ENCODE peak calls at places on chromosome 20, in nine cellular contexts. W, S, K, P, C, J, G, U and Q are unnamed samples.

GRCh38 chr20:15036938-15037337 is 699.5 kb upstream of the FLRT3 start:
- DNase-seq in U (no peak), W (no peak), C (no peak), S (no peak), G (no peak), J (no peak), P (no peak), K (no peak), Q (no peak)

GRCh38 chr20:48698507-48699267 is 129.1 kb downstream of the PREX1 start:
- DNase-seq in G (peak), W (no peak), C (no peak), J (no peak), K (no peak), P (no peak), S (no peak), U (peak), Q (no peak)

GRCh38 chr20:53805895-53806384 is 212.3 kb upstream of the ZNF217 start:
- DNase-seq in G (peak), P (no peak), C (no peak), U (no peak), K (peak), J (peak), W (peak), S (no peak), Q (no peak)

GRCh38 chr20:20498081-20498861 is 130.4 kb downstream of the INSM1 start:
- DNase-seq in J (no peak), W (peak), P (peak), K (no peak), C (no peak), G (no peak), S (no peak), U (no peak), Q (no peak)

GRCh38 chr20:20391115-20391514 is 23.2 kb downstream of the INSM1 start:
- DNase-seq in C (no peak), U (no peak), K (no peak), J (no peak), G (no peak), S (no peak), P (no peak), W (no peak), Q (no peak)

GRCh38 chr20:51510169-51510568 is 32.4 kb downstream of the NFATC2 start:
- DNase-seq in J (no peak), W (no peak), G (no peak), K (no peak), P (no peak), S (no peak), U (no peak), C (no peak), Q (no peak)

GRCh38 chr20:22350624-22351023 is 233.7 kb downstream of the FOXA2 start:
- DNase-seq in C (no peak), S (no peak), K (no peak), W (no peak), P (no peak), J (no peak), G (no peak), U (no peak), Q (no peak)

GRCh38 chr20:63103402-63104311 is 96.9 kb upstream of the BHLHE23 start:
- DNase-seq in G (peak), S (no peak), J (peak), U (peak), C (no peak), K (no peak), P (no peak), W (peak), Q (no peak)

GRCh38 chr20:61307686-61308085 is 55.6 kb downstream of the CDH4 start:
- DNase-seq in G (no peak), W (no peak), S (no peak), U (no peak), P (no peak), J (no peak), C (no peak), K (no peak), Q (no peak)